ENCODE peak calls at places on chromosomes 16 and 17, in four cellular contexts. N is KBM-7, B is globus pallidus, X is MV-4-11. Q is an unnamed sample.

GRCh38 chr17:63345598-63345997 is 100.5 kb downstream of the CYB561 start:
- DNase-seq in N (no peak), B (no peak), X (no peak), Q (no peak)

GRCh38 chr17:41645371-41646063 is 21.1 kb upstream of the KRT17 start:
- DNase-seq in N (peak), B (no peak), X (peak), Q (no peak)

GRCh38 chr17:146983-147761 is 9.8 kb downstream of the SCGB1C2 start:
- DNase-seq in B (no peak), N (no peak), X (no peak), Q (no peak)

GRCh38 chr16:26816885-26817571 is 249.7 kb upstream of the C16orf82 start:
- DNase-seq in X (peak), B (no peak), N (no peak), Q (no peak)

GRCh38 chr16:11372073-11372923 is 27.0 kb downstream of the RMI2 start:
- DNase-seq in N (no peak), B (no peak), X (no peak), Q (no peak)

GRCh38 chr17:1624650-1625049 is 4.0 kb downstream of the SLC43A2 start:
- DNase-seq in B (no peak), X (no peak), N (no peak), Q (no peak)

GRCh38 chr16:11634307-11634706 is 33.9 kb upstream of the SNN start:
- DNase-seq in B (no peak), N (peak), X (peak), Q (no peak)

GRCh38 chr16:67814567-67814966 is 7.9 kb downstream of the TSNAXIP1 start:
- DNase-seq in B (no peak), X (no peak), N (no peak), Q (no peak)

GRCh38 chr17:51152766-51153209 is 571 bp upstream of the NME1 start:
- DNase-seq in B (no peak), X (no peak), N (no peak), Q (no peak)

GRCh38 chr17:7001562-7001961 is 5.7 kb downstream of the ALOX12 start:
- DNase-seq in X (no peak), N (no peak), B (no peak), Q (no peak)